ENCODE peak calls at places on chromosomes 13 and 19, in six cellular contexts. T, V, O, Z, W and K are unnamed samples. For H3K4me1, the result is how much of the 10 kb centered on the place peaks cover.

GRCh38 chr13:40565282-40566148 is 100.9 kb downstream of the FOXO1 start:
- DNase-seq in T (peak), V (no peak), O (no peak), Z (no peak), W (no peak), K (no peak)

GRCh38 chr13:47865883-47866282 is 135.2 kb downstream of the SUCLA2 start:
- DNase-seq in T (no peak), V (no peak), O (no peak), Z (no peak), W (no peak), K (no peak)

GRCh38 chr19:5302396-5302795 is 38.2 kb downstream of the PTPRS start:
- DNase-seq in T (no peak), V (no peak), O (no peak), Z (no peak), W (no peak), K (no peak)

GRCh38 chr19:11540642-11541041 is 2.0 kb downstream of the CNN1 start:
- DNase-seq in T (no peak), V (no peak), O (no peak), Z (no peak), W (no peak), K (no peak)

GRCh38 chr13:110150384-110151091 is 156.4 kb downstream of the COL4A1 start:
- DNase-seq in T (peak), V (no peak), O (no peak), Z (no peak), W (no peak), K (no peak)

GRCh38 chr19:46639356-46640061 is 3.5 kb upstream of the GNG8 start:
- DNase-seq in T (no peak), V (peak), O (no peak), Z (no peak), W (peak), K (peak)

GRCh38 chr19:18229474-18229873 is 3.2 kb upstream of the PDE4C start:
- DNase-seq in T (no peak), V (no peak), O (no peak), Z (no peak), W (no peak), K (no peak)

GRCh38 chr19:4310247-4311121 is 6.1 kb downstream of the FSD1 start:
- DNase-seq in T (peak), V (peak), O (no peak), Z (no peak), W (no peak), K (no peak)

GRCh38 chr19:44192127-44192526 is 20.2 kb upstream of the ZNF227 start:
- DNase-seq in T (no peak), V (no peak), O (no peak), Z (no peak), W (no peak), K (no peak)

GRCh38 chr13:50584856-50585580 is 258.5 kb downstream of the DLEU7 start:
- DNase-seq in T (no peak), V (no peak), O (no peak), Z (no peak), W (no peak), K (no peak)

GRCh38 chr13:110836600-110836903 is 78.3 kb downstream of the ANKRD10 start:
- DNase-seq in T (peak), V (no peak), O (no peak), Z (no peak), W (no peak), K (no peak)

GRCh38 chr19:47615714-47616113 is 6.8 kb downstream of the BICRA start:
- DNase-seq in T (no peak), V (no peak), O (no peak), Z (no peak), W (no peak), K (no peak)

GRCh38 chr13:41428155-41428554 is 29.2 kb upstream of the RGCC start:
- DNase-seq in T (peak), V (peak), O (no peak), Z (no peak), W (no peak), K (no peak)

GRCh38 chr19:18044825-18045304 is 36.9 kb downstream of the ARRDC2 start:
- DNase-seq in T (peak), V (peak), O (peak), Z (peak), W (peak), K (peak)

GRCh38 chr13:52809310-52809769 is 39.1 kb downstream of the PCDH8 start:
- DNase-seq in T (peak), V (no peak), O (peak), Z (no peak), W (no peak), K (no peak)

GRCh38 chr19:18233224-18233825 is 7.1 kb upstream of the PDE4C start:
- DNase-seq in T (peak), V (peak), O (peak), Z (peak), W (no peak), K (no peak)

GRCh38 chr19:29860492-29860891 is 48.7 kb downstream of the CCNE1 start:
- DNase-seq in T (peak), V (no peak), O (no peak), Z (peak), W (no peak), K (no peak)

GRCh38 chr13:75770164-75771145 is 134.3 kb downstream of the LMO7 start:
- DNase-seq in T (no peak), V (no peak), O (no peak), Z (no peak), W (no peak), K (no peak)

GRCh38 chr13:113098163-113098732 is 7.3 kb upstream of the F7 start:
- DNase-seq in T (no peak), V (peak), O (no peak), Z (no peak), W (no peak), K (no peak)

GRCh38 chr19:53158119-53158656 is 665 bp downstream of the ZNF347 start:
- DNase-seq in T (peak), V (peak), O (peak), Z (peak), W (peak), K (no peak)

GRCh38 chr13:89227356-89227755 is 1556.2 kb downstream of the SLITRK5 start:
- DNase-seq in T (no peak), V (no peak), O (no peak), Z (no peak), W (no peak), K (no peak)

GRCh38 chr19:49152218-49152550 is 3.0 kb downstream of the HRC start:
- DNase-seq in T (no peak), V (no peak), O (no peak), Z (no peak), W (no peak), K (no peak)

GRCh38 chr13:75864718-75865117 is 228.6 kb downstream of the LMO7 start:
- DNase-seq in T (no peak), V (no peak), O (no peak), Z (no peak), W (no peak), K (no peak)

GRCh38 chr19:16737909-16738308 is 18.3 kb downstream of the NWD1 start:
- DNase-seq in T (no peak), V (no peak), O (no peak), Z (no peak), W (no peak), K (no peak)

GRCh38 chr19:17319473-17320238 is 10.3 kb downstream of the DDA1 start:
- DNase-seq in T (no peak), V (no peak), O (no peak), Z (no peak), W (no peak), K (no peak)

GRCh38 chr13:30441304-30441703 is 19.0 kb downstream of the UBE2L5 start:
- DNase-seq in T (no peak), V (no peak), O (no peak), Z (no peak), W (no peak), K (no peak)

GRCh38 chr19:41928754-41929535 is 696 bp upstream of the ERFL start:
- DNase-seq in T (peak), V (no peak), O (no peak), Z (no peak), W (no peak), K (no peak)

GRCh38 chr19:52492991-52493470 is 34.4 kb upstream of the ZNF808 start:
- DNase-seq in T (peak), V (no peak), O (no peak), Z (no peak), W (peak), K (no peak)

GRCh38 chr19:49749055-49749716 is 13.9 kb downstream of the TSKS start:
- DNase-seq in T (peak), V (no peak), O (no peak), Z (no peak), W (no peak), K (no peak)

GRCh38 chr19:2231621-2232221 is 4.4 kb downstream of the PLEKHJ1 start:
- DNase-seq in T (peak), V (no peak), O (no peak), Z (no peak), W (no peak), K (no peak)

GRCh38 chr13:102571075-102571474 is 25.7 kb upstream of the TPP2 start:
- DNase-seq in T (peak), V (no peak), O (no peak), Z (no peak), W (no peak), K (no peak)

GRCh38 chr19:1219786-1220451 is 14.3 kb downstream of the STK11 start:
- DNase-seq in T (no peak), V (no peak), O (no peak), Z (no peak), W (no peak), K (no peak)

GRCh38 chr19:1216756-1217155 is 11.2 kb downstream of the STK11 start:
- DNase-seq in T (no peak), V (no peak), O (no peak), Z (no peak), W (no peak), K (no peak)

GRCh38 chr19:1218751-1219567 is 13.4 kb downstream of the STK11 start:
- DNase-seq in T (no peak), V (no peak), O (no peak), Z (no peak), W (no peak), K (no peak)

GRCh38 chr19:1214862-1215731 is 9.5 kb downstream of the STK11 start:
- DNase-seq in T (no peak), V (no peak), O (peak), Z (peak), W (no peak), K (peak)

GRCh38 chr19:1217366-1217765 is 11.8 kb downstream of the STK11 start:
- DNase-seq in T (no peak), V (no peak), O (no peak), Z (peak), W (no peak), K (no peak)
- H3K4me1 ChIP-seq in T (under half), V (half or more), O (half or more), Z (half or more), W (under half), K (half or more)

DNA sequence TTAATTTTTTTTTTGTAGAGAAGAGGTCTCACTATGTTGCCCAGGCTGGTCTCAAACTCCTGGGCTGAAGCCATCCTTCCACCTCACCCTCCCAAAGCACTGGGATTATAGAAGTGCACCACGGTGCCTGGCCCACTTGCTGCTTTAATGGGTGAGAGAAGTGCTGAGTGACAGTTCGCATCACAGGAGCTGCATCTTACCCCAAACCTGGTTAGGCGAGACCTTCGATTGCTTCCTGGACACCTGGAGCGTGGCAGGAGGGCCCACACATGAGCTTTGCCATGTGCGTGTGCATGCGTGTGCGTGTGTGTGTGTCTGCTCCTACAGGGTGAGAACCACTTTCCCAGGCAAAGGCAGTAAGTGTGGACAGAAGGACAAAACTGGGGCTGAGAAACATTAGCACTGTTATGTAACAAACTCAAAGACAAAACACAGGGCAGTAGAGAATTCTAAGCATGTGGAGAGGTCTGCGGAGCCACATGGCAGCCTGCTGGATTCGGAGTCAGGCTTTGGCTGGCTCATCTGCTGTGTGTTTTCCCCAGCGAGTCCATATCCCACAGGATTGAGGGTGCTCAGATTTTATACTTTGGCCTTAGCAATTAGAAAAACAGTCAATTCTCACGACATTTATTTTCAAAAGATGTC is 11.7 kb upstream of the MTIF3 start:
- DNase-seq in T (no peak), V (no peak), O (no peak), Z (no peak), W (no peak), K (no peak)
- H3K27ac ChIP-seq in T (no peak), V (no peak), O (no peak), Z (no peak), W (no peak), K (no peak)

DNA sequence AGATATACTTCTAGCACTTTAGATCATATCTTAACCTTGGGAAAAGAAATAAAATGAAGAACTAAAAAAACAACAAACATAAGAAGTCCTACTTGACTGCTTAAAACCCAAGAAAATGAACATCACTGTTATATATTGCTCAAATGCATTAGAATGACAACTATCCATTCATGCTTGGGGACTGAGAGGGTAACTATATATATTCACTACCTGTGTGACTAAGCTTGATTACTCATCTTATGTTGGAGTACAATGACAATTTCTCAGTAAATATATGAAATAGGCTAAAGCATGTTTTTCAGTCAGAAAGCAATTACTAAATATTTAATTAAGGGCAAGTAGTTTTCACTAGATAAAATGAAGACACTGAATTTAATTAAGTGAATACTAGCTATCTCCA is 40.1 kb downstream of the ZC3H13 start:
- DNase-seq in T (no peak), V (no peak), O (no peak), Z (no peak), W (no peak), K (no peak)
- H3K4me1 ChIP-seq in T (under half), V (under half), O (under half), Z (under half), W (under half), K (under half)

GRCh38 chr19:10120538-10121198 is 969 bp upstream of the EIF3G start:
- DNase-seq in T (no peak), V (no peak), O (no peak), Z (no peak), W (no peak), K (peak)

GRCh38 chr19:10116085-10116865 is 3.4 kb downstream of the EIF3G start:
- DNase-seq in T (no peak), V (peak), O (no peak), Z (peak), W (no peak), K (no peak)

GRCh38 chr19:10122066-10122465 is 2.4 kb upstream of the EIF3G start:
- DNase-seq in T (no peak), V (no peak), O (no peak), Z (no peak), W (no peak), K (no peak)

GRCh38 chr19:10116866-10117616 is 2.7 kb downstream of the EIF3G start:
- DNase-seq in T (no peak), V (no peak), O (no peak), Z (peak), W (no peak), K (no peak)

GRCh38 chr19:10118960-10119359 is 739 bp downstream of the EIF3G start:
- DNase-seq in T (no peak), V (no peak), O (no peak), Z (no peak), W (no peak), K (no peak)
- H3K27ac ChIP-seq in T (no peak), V (no peak), O (no peak), Z (peak), W (peak), K (peak)